ENCODE peak calls at places on chromosome 17, in eight cellular contexts. A, S, M, P, H, F, Z and E are unnamed samples.

GRCh38 chr17:52159810-52160578 is 1.5 kb upstream of the CA10 start:
- DNase-seq in A (no peak), S (no peak), M (no peak), P (no peak), H (no peak), F (no peak), Z (no peak), E (no peak)

GRCh38 chr17:75720656-75721462 is at the start of gene ITGB4:
- DNase-seq in A (peak), S (peak), M (peak), P (no peak), H (no peak), F (peak), Z (peak), E (peak)

GRCh38 chr17:49908782-49909714 is 59.9 kb upstream of the DLX4 start:
- DNase-seq in A (no peak), S (no peak), M (no peak), P (no peak), H (no peak), F (no peak), Z (no peak), E (no peak)

GRCh38 chr17:45380046-45380765 is 52.5 kb downstream of the ARHGAP27 start:
- DNase-seq in A (no peak), S (no peak), M (no peak), P (no peak), H (no peak), F (no peak), Z (no peak), E (no peak)

GRCh38 chr17:81398170-81398854 is 3.1 kb downstream of the BAHCC1 start:
- DNase-seq in A (no peak), S (peak), M (no peak), P (no peak), H (no peak), F (peak), Z (peak), E (no peak)

GRCh38 chr17:57634713-57635465 is 110.2 kb downstream of the CCDC182 start:
- DNase-seq in A (no peak), S (no peak), M (peak), P (no peak), H (no peak), F (no peak), Z (peak), E (no peak)

GRCh38 chr17:75077490-75078096 is 10.2 kb upstream of the SLC16A5 start:
- DNase-seq in A (peak), S (peak), M (peak), P (no peak), H (no peak), F (no peak), Z (no peak), E (peak)

GRCh38 chr17:55038291-55038690 is 69.7 kb downstream of the STXBP4 start:
- DNase-seq in A (no peak), S (no peak), M (no peak), P (no peak), H (no peak), F (no peak), Z (no peak), E (no peak)

GRCh38 chr17:7045492-7046126 is 1.7 kb upstream of the SLC16A11 start:
- DNase-seq in A (no peak), S (peak), M (no peak), P (peak), H (no peak), F (peak), Z (peak), E (no peak)

GRCh38 chr17:46826116-46826515 is 7.6 kb upstream of the WNT3 start:
- DNase-seq in A (no peak), S (no peak), M (no peak), P (no peak), H (no peak), F (no peak), Z (no peak), E (no peak)

GRCh38 chr17:44830359-44831269 is 527 bp upstream of the GJC1 start:
- DNase-seq in A (peak), S (peak), M (peak), P (no peak), H (no peak), F (peak), Z (no peak), E (peak)

GRCh38 chr17:49108318-49108717 is 24.3 kb upstream of the B4GALNT2 start:
- DNase-seq in A (no peak), S (no peak), M (no peak), P (peak), H (no peak), F (peak), Z (no peak), E (no peak)

GRCh38 chr17:42586514-42587230 is 9.1 kb upstream of the PSMC3IP start:
- DNase-seq in A (peak), S (no peak), M (peak), P (no peak), H (no peak), F (no peak), Z (no peak), E (peak)

GRCh38 chr17:8700546-8700945 is 44.1 kb downstream of the CCDC42 start:
- DNase-seq in A (no peak), S (no peak), M (no peak), P (no peak), H (no peak), F (no peak), Z (no peak), E (no peak)

GRCh38 chr17:44216674-44217073 is 2.8 kb downstream of the UBTF start:
- DNase-seq in A (no peak), S (no peak), M (no peak), P (no peak), H (no peak), F (no peak), Z (peak), E (no peak)

GRCh38 chr17:76567634-76568432 is 17.8 kb downstream of the ST6GALNAC2 start:
- DNase-seq in A (no peak), S (no peak), M (peak), P (no peak), H (peak), F (no peak), Z (peak), E (no peak)

GRCh38 chr17:32341141-32341856 is 674 bp downstream of the C17orf75 start:
- DNase-seq in A (peak), S (no peak), M (no peak), P (no peak), H (no peak), F (no peak), Z (peak), E (peak)

GRCh38 chr17:41678411-41678906 is 10.2 kb upstream of the EIF1 start:
- DNase-seq in A (no peak), S (no peak), M (no peak), P (no peak), H (no peak), F (no peak), Z (peak), E (no peak)

GRCh38 chr17:16214190-16215001 is 938 bp downstream of the NCOR1 start:
- DNase-seq in A (no peak), S (no peak), M (no peak), P (no peak), H (no peak), F (no peak), Z (no peak), E (no peak)

GRCh38 chr17:27469256-27469655 is 13.0 kb downstream of the KSR1 start:
- DNase-seq in A (no peak), S (no peak), M (peak), P (no peak), H (no peak), F (no peak), Z (no peak), E (no peak)

GRCh38 chr17:27473748-27474609 is 17.7 kb downstream of the KSR1 start:
- DNase-seq in A (peak), S (no peak), M (peak), P (no peak), H (no peak), F (no peak), Z (peak), E (peak)

GRCh38 chr17:62824290-62825135 is 16.4 kb upstream of the MARCHF10 start:
- DNase-seq in A (no peak), S (no peak), M (no peak), P (peak), H (no peak), F (peak), Z (peak), E (no peak)

GRCh38 chr17:80671039-80671822 is 126.6 kb downstream of the RPTOR start:
- DNase-seq in A (no peak), S (no peak), M (no peak), P (no peak), H (no peak), F (no peak), Z (no peak), E (no peak)

GRCh38 chr17:7634384-7634783 is 4.4 kb downstream of the SHBG start:
- DNase-seq in A (no peak), S (no peak), M (no peak), P (no peak), H (no peak), F (peak), Z (peak), E (peak)

GRCh38 chr17:49748223-49748622 is 15.7 kb downstream of the FAM117A start:
- DNase-seq in A (no peak), S (no peak), M (no peak), P (no peak), H (no peak), F (no peak), Z (no peak), E (no peak)

GRCh38 chr17:16040710-16041251 is 41.2 kb downstream of the TTC19 start:
- DNase-seq in A (no peak), S (peak), M (no peak), P (peak), H (no peak), F (no peak), Z (no peak), E (no peak)

GRCh38 chr17:42675984-42676423 is 790 bp downstream of the PLEKHH3 start:
- DNase-seq in A (no peak), S (peak), M (peak), P (no peak), H (no peak), F (peak), Z (no peak), E (no peak)

GRCh38 chr17:49442051-49442450 is 27.4 kb upstream of the PHB1 start:
- DNase-seq in A (no peak), S (no peak), M (no peak), P (no peak), H (no peak), F (no peak), Z (no peak), E (no peak)

GRCh38 chr17:9270921-9271320 is 249.6 kb downstream of the NTN1 start:
- DNase-seq in A (no peak), S (no peak), M (no peak), P (no peak), H (no peak), F (no peak), Z (no peak), E (no peak)

GRCh38 chr17:81706757-81707624 is 3.8 kb downstream of the MRPL12 start:
- DNase-seq in A (peak), S (no peak), M (no peak), P (no peak), H (no peak), F (no peak), Z (no peak), E (no peak)

GRCh38 chr17:13140750-13141149 is 122.9 kb upstream of the ELAC2 start:
- DNase-seq in A (no peak), S (no peak), M (no peak), P (no peak), H (no peak), F (no peak), Z (peak), E (no peak)

DNA sequence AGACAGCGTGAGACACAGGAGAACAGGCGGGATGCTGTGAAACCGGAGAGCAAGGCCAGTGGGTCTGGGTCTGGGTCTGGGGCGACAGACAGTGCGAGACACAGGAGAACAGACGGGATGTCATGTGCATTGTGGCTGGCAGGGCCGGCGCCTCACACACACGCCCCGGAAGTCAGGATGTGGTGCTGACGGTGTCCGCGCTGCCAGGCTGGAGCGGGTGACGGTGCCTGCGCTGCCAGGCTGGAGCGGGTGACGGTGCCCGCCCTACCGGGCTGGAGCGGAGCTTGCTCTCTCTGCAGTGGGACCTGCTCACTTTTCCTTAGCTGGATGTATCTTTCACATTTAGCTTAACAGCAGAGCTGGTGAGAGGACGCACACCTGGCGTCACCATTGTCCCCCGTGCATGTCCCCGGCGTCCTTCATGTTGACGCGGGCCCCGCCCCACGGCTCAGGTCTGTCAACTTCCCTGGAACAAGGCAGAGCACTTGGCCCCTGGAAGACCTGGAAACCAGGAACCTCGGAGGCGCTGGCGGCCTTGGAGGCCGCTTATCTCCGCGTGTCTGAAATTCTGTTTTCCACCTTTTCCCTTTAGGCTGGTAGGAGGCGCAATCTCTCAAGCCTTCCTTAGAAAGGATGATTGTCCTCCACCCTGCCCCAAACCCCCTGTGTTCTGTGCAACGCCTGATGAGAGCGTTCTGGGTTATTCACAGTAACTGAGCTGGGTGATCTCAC is 43.1 kb upstream of the ZNF750 start:
- DNase-seq in A (no peak), S (peak), M (peak), P (no peak), H (no peak), F (no peak), Z (no peak), E (no peak)
- TF ChIP-seq CTCF in A (no peak), S (no peak), M (no peak), P (no peak), H (no peak), F (no peak), Z (no peak), E (no peak)

GRCh38 chr17:35183332-35183731 is 10.9 kb downstream of the SLC35G3 start:
- DNase-seq in A (no peak), S (no peak), M (no peak), P (no peak), H (no peak), F (no peak), Z (peak), E (no peak)

GRCh38 chr17:35185849-35186248 is 8.3 kb downstream of the SLC35G3 start:
- DNase-seq in A (no peak), S (no peak), M (no peak), P (no peak), H (no peak), F (no peak), Z (peak), E (peak)

GRCh38 chr17:35187481-35187880 is 6.7 kb downstream of the SLC35G3 start:
- DNase-seq in A (no peak), S (no peak), M (no peak), P (no peak), H (no peak), F (no peak), Z (no peak), E (no peak)

GRCh38 chr17:35188111-35188510 is 6.1 kb downstream of the SLC35G3 start:
- DNase-seq in A (no peak), S (no peak), M (no peak), P (no peak), H (no peak), F (no peak), Z (no peak), E (no peak)

DNA sequence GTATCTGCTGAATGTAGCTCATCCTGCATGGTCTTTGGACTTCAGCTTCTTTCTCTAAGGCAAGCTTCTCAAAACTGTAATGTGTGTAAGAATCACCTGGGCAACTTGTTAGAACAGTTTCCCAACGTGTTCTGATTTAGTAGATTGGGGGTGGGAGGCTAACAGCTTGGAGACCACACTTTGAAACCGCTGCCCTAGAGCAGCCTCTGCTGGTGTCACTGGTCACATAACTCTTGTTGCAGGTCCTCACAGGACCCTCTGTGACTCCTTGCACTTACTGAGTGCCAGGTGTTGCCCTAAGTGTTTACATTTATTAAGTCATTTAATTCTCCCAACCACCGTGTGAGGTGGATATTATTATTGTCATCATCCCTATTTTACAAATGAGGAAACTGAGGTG is 9.9 kb downstream of the SLC35G3 start:
- DNase-seq in A (no peak), S (no peak), M (no peak), P (no peak), H (no peak), F (no peak), Z (peak), E (no peak)
- TF ChIP-seq CTCF in A (no peak), S (no peak), M (no peak), P (no peak), H (no peak), F (no peak), Z (peak), E (no peak)

GRCh38 chr17:10987786-10988185 is 149.9 kb upstream of the PIRT start:
- DNase-seq in A (no peak), S (no peak), M (no peak), P (no peak), H (no peak), F (no peak), Z (no peak), E (no peak)
- TF ChIP-seq CTCF in A (no peak), S (no peak), M (no peak), P (no peak), H (no peak), F (no peak), Z (no peak), E (no peak)

DNA sequence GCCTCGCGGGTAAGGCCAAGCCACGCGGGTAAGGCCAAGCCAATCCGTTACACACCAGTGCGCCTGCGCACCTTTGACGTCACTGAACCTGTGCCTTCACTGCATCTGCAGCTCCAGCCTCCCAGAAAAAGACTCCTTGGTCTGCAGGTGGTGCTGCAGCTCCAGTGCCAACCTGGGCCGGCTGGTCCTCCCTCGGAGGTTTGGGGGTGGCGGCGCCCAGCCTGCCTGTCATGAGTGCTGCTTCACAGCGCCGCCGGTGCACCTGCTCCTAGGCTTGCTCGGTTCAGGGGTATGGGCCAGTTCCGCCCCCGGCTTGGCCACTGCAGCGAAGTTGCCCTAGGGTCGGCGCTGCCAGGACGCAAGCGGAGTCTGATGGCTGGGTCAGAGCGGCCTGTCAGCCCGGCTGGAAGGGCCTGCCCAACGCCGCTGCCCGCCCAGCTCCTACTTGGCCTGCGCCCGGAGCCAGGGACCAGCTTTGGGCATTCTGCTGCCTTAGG is 146.6 kb downstream of the USP22 start:
- DNase-seq in A (no peak), S (peak), M (no peak), P (no peak), H (no peak), F (no peak), Z (no peak), E (peak)
- TF ChIP-seq CTCF in A (no peak), S (no peak), M (no peak), P (no peak), H (no peak), F (no peak), Z (no peak), E (peak)

DNA sequence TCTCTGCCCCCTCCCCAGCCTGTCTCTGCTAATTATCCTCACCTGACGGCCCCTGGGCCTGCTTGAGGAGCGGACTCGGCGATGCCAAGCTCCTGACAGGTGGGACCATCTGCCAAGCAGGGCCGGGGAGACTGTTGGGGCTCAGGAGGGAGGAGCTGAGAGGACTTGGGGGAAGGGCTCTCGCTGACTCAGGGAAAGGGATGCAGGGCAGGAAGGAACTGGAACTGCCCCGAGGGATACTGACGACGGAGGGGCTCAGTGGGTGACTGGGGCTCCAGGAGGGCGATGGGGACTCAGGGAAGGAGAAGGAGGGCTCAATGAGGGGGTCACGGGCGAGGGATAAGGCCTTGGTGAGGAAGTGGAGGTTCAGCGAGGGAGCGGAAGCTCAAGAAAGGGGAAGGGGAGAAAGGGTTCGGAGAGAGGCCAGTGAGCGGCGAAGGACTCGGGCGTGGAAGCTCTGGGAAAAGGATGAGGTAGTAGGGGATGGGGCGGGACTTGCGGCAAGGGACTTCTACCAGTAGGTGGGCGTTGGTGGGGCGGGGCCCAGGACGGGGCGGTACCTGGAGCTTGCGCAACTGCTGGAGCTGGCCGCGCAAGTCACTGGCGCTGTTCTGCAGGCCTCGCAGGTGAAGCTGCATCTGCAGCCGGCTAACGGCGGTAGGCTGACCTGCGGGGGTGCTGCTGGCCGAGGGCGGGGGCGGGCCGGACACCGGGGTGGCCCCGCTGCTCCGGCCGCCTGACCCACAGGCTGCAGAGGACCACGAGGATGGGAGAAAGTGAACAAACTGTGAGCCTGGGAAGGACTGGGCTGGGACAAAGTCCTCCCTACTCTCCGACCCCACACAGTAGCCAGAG is 46.5 kb downstream of the SRCIN1 start:
- DNase-seq in A (peak), S (peak), M (peak), P (no peak), H (peak), F (peak), Z (peak), E (peak)
- TF ChIP-seq CTCF in A (peak), S (peak), M (no peak), P (no peak), H (no peak), F (peak), Z (no peak), E (peak)

DNA sequence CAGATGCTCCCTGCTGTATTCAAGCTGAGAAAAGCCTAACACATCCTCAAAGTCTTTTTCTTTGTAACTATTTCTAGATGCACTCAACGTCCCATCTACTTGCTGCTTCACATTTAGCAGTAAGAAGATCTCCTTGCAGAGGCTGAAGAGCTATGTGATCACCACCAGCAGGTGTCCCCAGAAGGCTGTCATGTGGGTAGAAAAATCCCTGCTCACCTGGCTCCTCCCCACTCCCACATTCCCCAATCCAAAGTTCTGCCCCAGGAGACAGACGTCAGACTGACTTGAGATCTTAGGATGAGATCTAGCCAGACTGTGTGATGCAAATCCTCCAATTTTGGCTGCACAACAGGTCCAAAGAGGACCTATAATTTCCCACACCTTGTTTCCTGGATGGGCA is 1.1 kb downstream of the CCL13 start:
- DNase-seq in A (no peak), S (no peak), M (no peak), P (no peak), H (no peak), F (no peak), Z (no peak), E (no peak)
- TF ChIP-seq CTCF in A (peak), S (no peak), M (no peak), P (no peak), H (no peak), F (no peak), Z (no peak), E (no peak)